ENCODE peak calls at places on chromosome 21, in nine cellular contexts. One of them, this sample, is unnamed.

GRCh38 chr21:45935628-45936027 is 45.9 kb upstream of the COL6A1 start:
- DNase-seq in PC-9: no peak
- DNase-seq in right atrium auricular region: no peak
- DNase-seq in glutamatergic neuron: no peak
- DNase-seq in astrocyte: peak
- DNase-seq in tibial nerve: no peak
- DNase-seq in fibroblast of pulmonary artery: peak
- DNase-seq in mesothelial cell of epicardium: no peak
- DNase-seq in fibroblast of villous mesenchyme: peak
- DNase-seq in this sample: peak

GRCh38 chr21:34147835-34148804 is 74.7 kb downstream of the MRPS6 start:
- DNase-seq in right atrium auricular region: no peak
- DNase-seq in fibroblast of villous mesenchyme: peak
- DNase-seq in tibial nerve: no peak
- DNase-seq in glutamatergic neuron: no peak
- DNase-seq in fibroblast of pulmonary artery: peak
- DNase-seq in astrocyte: peak
- DNase-seq in mesothelial cell of epicardium: no peak
- DNase-seq in PC-9: no peak
- DNase-seq in this sample: peak

GRCh38 chr21:28436286-28436932 is 556.3 kb downstream of the LTN1 start:
- DNase-seq in glutamatergic neuron: no peak
- DNase-seq in astrocyte: peak
- DNase-seq in mesothelial cell of epicardium: no peak
- DNase-seq in PC-9: no peak
- DNase-seq in fibroblast of villous mesenchyme: peak
- DNase-seq in fibroblast of pulmonary artery: peak
- DNase-seq in tibial nerve: no peak
- DNase-seq in right atrium auricular region: no peak
- DNase-seq in this sample: no peak

GRCh38 chr21:29193907-29194306 is 63.5 kb downstream of the MAP3K7CL start:
- DNase-seq in fibroblast of villous mesenchyme: no peak
- DNase-seq in tibial nerve: no peak
- DNase-seq in mesothelial cell of epicardium: no peak
- DNase-seq in right atrium auricular region: no peak
- DNase-seq in glutamatergic neuron: no peak
- DNase-seq in astrocyte: no peak
- DNase-seq in PC-9: peak
- DNase-seq in fibroblast of pulmonary artery: no peak
- DNase-seq in this sample: peak

GRCh38 chr21:20790113-20790512 is 208.1 kb upstream of the NCAM2 start:
- DNase-seq in glutamatergic neuron: no peak
- DNase-seq in tibial nerve: no peak
- DNase-seq in PC-9: no peak
- DNase-seq in mesothelial cell of epicardium: no peak
- DNase-seq in right atrium auricular region: no peak
- DNase-seq in fibroblast of villous mesenchyme: no peak
- DNase-seq in astrocyte: no peak
- DNase-seq in fibroblast of pulmonary artery: no peak
- DNase-seq in this sample: peak

GRCh38 chr21:46285761-46286667 is at the start of gene YBEY:
- DNase-seq in fibroblast of villous mesenchyme: peak
- DNase-seq in astrocyte: peak
- DNase-seq in right atrium auricular region: peak
- DNase-seq in glutamatergic neuron: peak
- DNase-seq in mesothelial cell of epicardium: peak
- DNase-seq in fibroblast of pulmonary artery: peak
- DNase-seq in tibial nerve: peak
- DNase-seq in PC-9: peak
- DNase-seq in this sample: peak

GRCh38 chr21:32298148-32298559 is 501 bp upstream of the MRAP start:
- DNase-seq in astrocyte: no peak
- DNase-seq in right atrium auricular region: peak
- DNase-seq in mesothelial cell of epicardium: no peak
- DNase-seq in PC-9: no peak
- DNase-seq in glutamatergic neuron: no peak
- DNase-seq in fibroblast of villous mesenchyme: peak
- DNase-seq in tibial nerve: no peak
- DNase-seq in fibroblast of pulmonary artery: peak
- DNase-seq in this sample: peak

GRCh38 chr21:45406801-45407628 is 2.0 kb downstream of the COL18A1 start:
- DNase-seq in fibroblast of pulmonary artery: no peak
- DNase-seq in PC-9: no peak
- DNase-seq in mesothelial cell of epicardium: no peak
- DNase-seq in glutamatergic neuron: no peak
- DNase-seq in tibial nerve: no peak
- DNase-seq in fibroblast of villous mesenchyme: no peak
- DNase-seq in right atrium auricular region: no peak
- DNase-seq in astrocyte: no peak
- DNase-seq in this sample: peak

GRCh38 chr21:44010429-44010828 is 1.7 kb upstream of the TRAPPC10 start:
- DNase-seq in fibroblast of pulmonary artery: no peak
- DNase-seq in astrocyte: no peak
- DNase-seq in right atrium auricular region: no peak
- DNase-seq in glutamatergic neuron: no peak
- DNase-seq in fibroblast of villous mesenchyme: no peak
- DNase-seq in PC-9: no peak
- DNase-seq in mesothelial cell of epicardium: no peak
- DNase-seq in tibial nerve: no peak
- DNase-seq in this sample: peak

GRCh38 chr21:44011774-44012473 is at the start of gene TRAPPC10:
- DNase-seq in tibial nerve: peak
- DNase-seq in fibroblast of villous mesenchyme: peak
- DNase-seq in mesothelial cell of epicardium: peak
- DNase-seq in glutamatergic neuron: peak
- DNase-seq in fibroblast of pulmonary artery: peak
- DNase-seq in right atrium auricular region: peak
- DNase-seq in astrocyte: peak
- DNase-seq in PC-9: peak
- DNase-seq in this sample: peak

GRCh38 chr21:44011123-44011773 is 861 bp upstream of the TRAPPC10 start:
- DNase-seq in PC-9: no peak
- DNase-seq in right atrium auricular region: no peak
- DNase-seq in fibroblast of pulmonary artery: no peak
- DNase-seq in fibroblast of villous mesenchyme: no peak
- DNase-seq in tibial nerve: no peak
- DNase-seq in mesothelial cell of epicardium: no peak
- DNase-seq in glutamatergic neuron: no peak
- DNase-seq in astrocyte: no peak
- DNase-seq in this sample: no peak

GRCh38 chr21:44012474-44013379 is 618 bp downstream of the TRAPPC10 start:
- DNase-seq in glutamatergic neuron: peak
- DNase-seq in PC-9: no peak
- DNase-seq in mesothelial cell of epicardium: no peak
- DNase-seq in fibroblast of villous mesenchyme: peak
- DNase-seq in right atrium auricular region: no peak
- DNase-seq in astrocyte: no peak
- DNase-seq in fibroblast of pulmonary artery: peak
- DNase-seq in tibial nerve: no peak
- DNase-seq in this sample: peak

DNA sequence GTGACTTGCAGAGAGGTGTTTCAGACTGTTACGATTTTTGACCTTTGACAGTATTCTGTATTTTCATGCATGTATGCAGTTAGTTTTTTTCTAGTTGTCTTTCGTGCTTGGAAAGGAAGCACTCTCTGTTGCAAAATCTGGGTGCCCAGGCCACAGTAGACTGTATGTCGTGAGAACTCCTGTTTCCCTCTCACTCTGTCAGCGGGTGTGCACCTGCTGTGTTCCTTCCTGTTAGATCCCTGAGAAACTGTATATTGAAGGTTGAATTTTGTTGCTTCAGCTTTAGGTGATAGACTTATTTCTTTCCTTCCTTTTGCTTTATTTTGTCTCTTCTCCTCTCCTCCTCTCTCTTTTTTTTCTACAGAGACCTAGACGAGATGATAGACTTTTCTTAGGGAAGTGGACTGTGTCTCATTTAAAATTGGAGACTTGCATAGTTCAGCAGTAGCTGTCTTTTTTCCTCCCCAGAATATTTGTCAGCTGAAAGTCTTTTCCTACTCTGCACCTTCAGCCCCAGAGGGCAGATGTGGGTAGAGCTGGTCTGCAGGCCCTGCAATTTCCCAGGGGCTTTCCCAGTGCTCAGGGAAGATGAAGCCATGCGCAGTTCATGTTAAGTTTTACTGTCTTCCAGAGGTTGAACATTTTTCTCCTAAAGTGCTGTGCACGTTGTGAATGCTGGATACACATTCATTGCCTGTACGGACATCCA is 1.4 kb downstream of the TRAPPC10 start:
- DNase-seq in glutamatergic neuron: no peak
- DNase-seq in tibial nerve: no peak
- DNase-seq in fibroblast of pulmonary artery: no peak
- DNase-seq in astrocyte: no peak
- DNase-seq in right atrium auricular region: no peak
- DNase-seq in mesothelial cell of epicardium: no peak
- DNase-seq in fibroblast of villous mesenchyme: peak
- DNase-seq in PC-9: no peak
- DNase-seq in this sample: peak
- TF ChIP-seq CTCF in glutamatergic neuron: no peak
- TF ChIP-seq CTCF in tibial nerve: no peak
- TF ChIP-seq CTCF in fibroblast of pulmonary artery: no peak
- TF ChIP-seq CTCF in astrocyte: no peak
- TF ChIP-seq CTCF in right atrium auricular region: no peak
- TF ChIP-seq CTCF in mesothelial cell of epicardium: no peak
- TF ChIP-seq CTCF in fibroblast of villous mesenchyme: no peak
- TF ChIP-seq CTCF in PC-9: no peak
- TF ChIP-seq CTCF in this sample: peak

DNA sequence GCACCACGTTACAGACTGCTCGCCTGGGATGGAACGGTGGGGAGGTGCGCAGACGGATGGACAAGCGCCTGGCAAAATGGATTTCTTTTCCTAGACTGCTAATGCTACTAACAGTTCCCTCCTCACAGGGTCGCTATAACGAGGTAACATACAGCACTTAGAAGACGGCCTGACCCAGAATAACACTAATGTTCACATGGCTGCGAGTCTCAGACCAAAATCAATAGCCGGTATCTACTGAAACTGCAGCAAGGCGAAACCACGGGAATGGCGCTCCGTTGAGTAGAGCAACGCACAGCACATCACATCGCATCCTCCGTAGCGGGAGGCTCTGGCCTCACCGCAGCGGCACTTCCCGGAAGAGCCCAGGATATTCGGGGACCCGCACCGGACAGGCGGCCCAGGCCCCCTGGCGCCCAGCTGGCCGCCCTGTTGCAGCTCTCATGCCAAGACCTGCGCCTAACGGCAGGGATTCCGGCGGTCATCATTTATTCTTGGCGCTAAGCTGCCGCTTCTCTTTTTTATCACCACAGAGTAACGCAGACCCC is 46.6 kb downstream of the VPS26C start:
- DNase-seq in PC-9: no peak
- DNase-seq in glutamatergic neuron: no peak
- DNase-seq in tibial nerve: no peak
- DNase-seq in astrocyte: peak
- DNase-seq in mesothelial cell of epicardium: no peak
- DNase-seq in right atrium auricular region: no peak
- DNase-seq in fibroblast of pulmonary artery: peak
- DNase-seq in fibroblast of villous mesenchyme: peak
- DNase-seq in this sample: peak
- TF ChIP-seq CTCF in PC-9: no peak
- TF ChIP-seq CTCF in glutamatergic neuron: no peak
- TF ChIP-seq CTCF in tibial nerve: no peak
- TF ChIP-seq CTCF in astrocyte: no peak
- TF ChIP-seq CTCF in mesothelial cell of epicardium: no peak
- TF ChIP-seq CTCF in right atrium auricular region: no peak
- TF ChIP-seq CTCF in fibroblast of pulmonary artery: peak
- TF ChIP-seq CTCF in fibroblast of villous mesenchyme: peak
- TF ChIP-seq CTCF in this sample: peak

DNA sequence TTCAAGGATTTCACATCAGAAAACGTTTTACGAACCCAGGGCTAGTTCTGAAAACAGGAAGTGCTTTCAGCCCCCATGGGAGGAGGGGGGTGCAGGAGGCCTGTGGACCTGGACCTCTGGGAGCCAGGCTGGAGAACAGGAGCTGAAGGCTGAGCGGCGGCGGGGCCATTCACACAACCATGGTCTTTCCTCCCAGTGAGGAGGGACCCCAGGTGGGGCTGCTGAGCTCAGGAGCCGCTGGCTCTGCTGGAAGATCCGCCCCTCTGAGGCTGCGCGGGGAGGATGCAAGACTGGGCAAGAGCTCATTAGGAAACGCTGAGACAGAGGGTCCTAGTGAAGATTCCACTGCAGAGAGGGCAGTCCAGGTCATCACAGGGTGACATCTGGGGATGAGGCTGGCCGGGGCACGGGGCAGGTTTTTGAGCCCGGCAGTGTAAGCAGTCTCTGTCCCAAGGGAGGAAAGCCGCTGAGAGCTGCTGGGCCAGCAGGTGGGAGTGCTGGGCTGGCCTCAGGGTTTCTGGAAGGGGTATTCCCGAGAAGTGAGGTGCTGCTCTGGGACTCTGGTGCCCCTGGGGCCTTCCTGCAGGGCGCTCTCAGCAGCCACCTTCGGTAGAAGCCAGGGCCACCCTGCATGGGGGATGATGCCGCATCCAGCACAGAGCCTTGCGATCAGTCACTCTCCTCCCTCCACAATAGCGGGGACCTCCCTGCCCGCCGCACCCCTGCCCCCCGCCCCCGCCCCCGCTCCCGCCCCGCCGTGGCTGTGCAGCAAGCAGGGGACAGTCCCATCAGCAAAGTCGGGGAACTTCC is 7.5 kb downstream of the MX2 start:
- DNase-seq in PC-9: no peak
- DNase-seq in mesothelial cell of epicardium: peak
- DNase-seq in fibroblast of villous mesenchyme: peak
- DNase-seq in fibroblast of pulmonary artery: no peak
- DNase-seq in astrocyte: no peak
- DNase-seq in tibial nerve: no peak
- DNase-seq in glutamatergic neuron: peak
- DNase-seq in right atrium auricular region: no peak
- DNase-seq in this sample: peak
- TF ChIP-seq CTCF in PC-9: no peak
- TF ChIP-seq CTCF in mesothelial cell of epicardium: no peak
- TF ChIP-seq CTCF in fibroblast of villous mesenchyme: no peak
- TF ChIP-seq CTCF in fibroblast of pulmonary artery: no peak
- TF ChIP-seq CTCF in astrocyte: no peak
- TF ChIP-seq CTCF in tibial nerve: no peak
- TF ChIP-seq CTCF in glutamatergic neuron: no peak
- TF ChIP-seq CTCF in right atrium auricular region: no peak
- TF ChIP-seq CTCF in this sample: peak

GRCh38 chr21:36471254-36471723 is 8.6 kb downstream of the CLDN14 start:
- DNase-seq in mesothelial cell of epicardium: no peak
- DNase-seq in tibial nerve: no peak
- DNase-seq in right atrium auricular region: no peak
- DNase-seq in glutamatergic neuron: no peak
- DNase-seq in fibroblast of villous mesenchyme: peak
- DNase-seq in astrocyte: peak
- DNase-seq in PC-9: peak
- DNase-seq in fibroblast of pulmonary artery: no peak
- DNase-seq in this sample: peak

GRCh38 chr21:36466061-36466511 is 13.8 kb downstream of the CLDN14 start:
- DNase-seq in PC-9: no peak
- DNase-seq in fibroblast of villous mesenchyme: no peak
- DNase-seq in right atrium auricular region: no peak
- DNase-seq in astrocyte: peak
- DNase-seq in tibial nerve: no peak
- DNase-seq in glutamatergic neuron: no peak
- DNase-seq in mesothelial cell of epicardium: no peak
- DNase-seq in fibroblast of pulmonary artery: peak
- DNase-seq in this sample: no peak

GRCh38 chr21:36472377-36472776 is 7.5 kb downstream of the CLDN14 start:
- DNase-seq in fibroblast of pulmonary artery: no peak
- DNase-seq in glutamatergic neuron: no peak
- DNase-seq in right atrium auricular region: no peak
- DNase-seq in mesothelial cell of epicardium: no peak
- DNase-seq in astrocyte: no peak
- DNase-seq in PC-9: no peak
- DNase-seq in fibroblast of villous mesenchyme: no peak
- DNase-seq in tibial nerve: no peak
- DNase-seq in this sample: no peak

GRCh38 chr21:36473203-36473602 is 6.7 kb downstream of the CLDN14 start:
- DNase-seq in fibroblast of villous mesenchyme: no peak
- DNase-seq in fibroblast of pulmonary artery: no peak
- DNase-seq in astrocyte: no peak
- DNase-seq in tibial nerve: no peak
- DNase-seq in right atrium auricular region: no peak
- DNase-seq in glutamatergic neuron: no peak
- DNase-seq in mesothelial cell of epicardium: no peak
- DNase-seq in PC-9: no peak
- DNase-seq in this sample: no peak

DNA sequence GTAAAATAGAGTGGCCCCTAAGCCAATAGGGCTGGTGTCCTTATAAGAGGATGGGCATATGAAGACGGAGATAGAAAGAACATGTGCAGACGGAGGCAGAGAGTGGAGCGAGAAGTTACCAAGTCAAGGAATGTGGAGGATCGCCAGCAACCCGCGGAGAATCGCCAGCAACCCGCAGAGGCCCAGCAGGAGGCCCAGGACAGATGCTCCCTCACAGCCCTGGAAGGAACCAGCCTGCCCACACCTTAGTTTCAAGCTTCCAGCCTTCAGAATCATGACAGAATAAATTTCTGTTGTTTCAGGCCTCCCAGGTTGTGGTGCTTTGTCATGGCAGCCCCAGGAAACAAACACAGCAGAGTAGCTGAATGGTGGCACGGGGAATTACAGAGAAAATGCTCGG is 9.6 kb downstream of the CLDN14 start:
- DNase-seq in right atrium auricular region: no peak
- DNase-seq in tibial nerve: no peak
- DNase-seq in glutamatergic neuron: no peak
- DNase-seq in fibroblast of villous mesenchyme: no peak
- DNase-seq in PC-9: no peak
- DNase-seq in fibroblast of pulmonary artery: no peak
- DNase-seq in mesothelial cell of epicardium: no peak
- DNase-seq in astrocyte: no peak
- DNase-seq in this sample: peak
- TF ChIP-seq CTCF in right atrium auricular region: no peak
- TF ChIP-seq CTCF in tibial nerve: no peak
- TF ChIP-seq CTCF in glutamatergic neuron: no peak
- TF ChIP-seq CTCF in fibroblast of villous mesenchyme: no peak
- TF ChIP-seq CTCF in PC-9: no peak
- TF ChIP-seq CTCF in fibroblast of pulmonary artery: no peak
- TF ChIP-seq CTCF in mesothelial cell of epicardium: no peak
- TF ChIP-seq CTCF in astrocyte: no peak
- TF ChIP-seq CTCF in this sample: no peak

This sample was measured in choroid plexus epithelial cell.